ENCODE peak calls at places on chromosomes 2 and 18, in nine cellular contexts. One of them, this sample, is unnamed.

GRCh38 chr2:149902104-149902503 is 314.5 kb upstream of the MMADHC start:
- DNase-seq in fibroblast of pulmonary artery: peak
- DNase-seq in neural progenitor cell: no peak
- DNase-seq in H1: no peak
- DNase-seq in IMR-90: no peak
- DNase-seq in progenitor cell of endocrine pancreas: no peak
- DNase-seq in H9: no peak
- DNase-seq in A549: no peak
- DNase-seq in WERI-Rb-1: no peak
- DNase-seq in this sample: no peak

GRCh38 chr2:85457877-85458316 is 39.4 kb downstream of the SH2D6 start:
- DNase-seq in IMR-90: no peak
- DNase-seq in fibroblast of pulmonary artery: no peak
- DNase-seq in neural progenitor cell: no peak
- DNase-seq in A549: peak
- DNase-seq in WERI-Rb-1: no peak
- DNase-seq in H1: no peak
- DNase-seq in H9: no peak
- DNase-seq in progenitor cell of endocrine pancreas: no peak
- DNase-seq in this sample: no peak

GRCh38 chr18:9804517-9805104 is 81.2 kb upstream of the TXNDC2 start:
- DNase-seq in H9: no peak
- DNase-seq in A549: no peak
- DNase-seq in progenitor cell of endocrine pancreas: no peak
- DNase-seq in IMR-90: no peak
- DNase-seq in H1: no peak
- DNase-seq in neural progenitor cell: no peak
- DNase-seq in WERI-Rb-1: no peak
- DNase-seq in fibroblast of pulmonary artery: no peak
- DNase-seq in this sample: no peak

GRCh38 chr2:101349893-101350662 is 37.2 kb downstream of the CREG2 start:
- DNase-seq in fibroblast of pulmonary artery: peak
- DNase-seq in IMR-90: peak
- DNase-seq in neural progenitor cell: no peak
- DNase-seq in H9: no peak
- DNase-seq in A549: peak
- DNase-seq in WERI-Rb-1: no peak
- DNase-seq in progenitor cell of endocrine pancreas: no peak
- DNase-seq in H1: no peak
- DNase-seq in this sample: peak

GRCh38 chr2:199757466-199757865 is 93.5 kb downstream of the FTCDNL1 start:
- DNase-seq in A549: no peak
- DNase-seq in H9: no peak
- DNase-seq in fibroblast of pulmonary artery: peak
- DNase-seq in neural progenitor cell: no peak
- DNase-seq in H1: no peak
- DNase-seq in WERI-Rb-1: no peak
- DNase-seq in IMR-90: no peak
- DNase-seq in progenitor cell of endocrine pancreas: no peak
- DNase-seq in this sample: no peak

GRCh38 chr2:31233216-31233615 is 736 bp upstream of the EHD3 start:
- DNase-seq in fibroblast of pulmonary artery: peak
- DNase-seq in progenitor cell of endocrine pancreas: no peak
- DNase-seq in A549: no peak
- DNase-seq in WERI-Rb-1: no peak
- DNase-seq in IMR-90: no peak
- DNase-seq in H1: no peak
- DNase-seq in neural progenitor cell: no peak
- DNase-seq in H9: peak
- DNase-seq in this sample: no peak

GRCh38 chr2:46296216-46296839 is 879 bp upstream of the EPAS1 start:
- DNase-seq in H9: peak
- DNase-seq in A549: peak
- DNase-seq in IMR-90: no peak
- DNase-seq in H1: no peak
- DNase-seq in neural progenitor cell: peak
- DNase-seq in fibroblast of pulmonary artery: no peak
- DNase-seq in WERI-Rb-1: no peak
- DNase-seq in progenitor cell of endocrine pancreas: no peak
- DNase-seq in this sample: no peak

GRCh38 chr18:62420151-62420512 is 95.0 kb downstream of the TNFRSF11A start:
- DNase-seq in IMR-90: peak
- DNase-seq in progenitor cell of endocrine pancreas: no peak
- DNase-seq in H1: no peak
- DNase-seq in H9: no peak
- DNase-seq in A549: peak
- DNase-seq in neural progenitor cell: no peak
- DNase-seq in fibroblast of pulmonary artery: peak
- DNase-seq in WERI-Rb-1: no peak
- DNase-seq in this sample: no peak

GRCh38 chr18:23250893-23251656 is 115.8 kb downstream of the CABLES1 start:
- DNase-seq in progenitor cell of endocrine pancreas: no peak
- DNase-seq in H1: no peak
- DNase-seq in IMR-90: no peak
- DNase-seq in WERI-Rb-1: no peak
- DNase-seq in neural progenitor cell: no peak
- DNase-seq in H9: no peak
- DNase-seq in fibroblast of pulmonary artery: peak
- DNase-seq in A549: no peak
- DNase-seq in this sample: no peak

GRCh38 chr2:168738057-168738456 is 64.4 kb upstream of the NOSTRIN start:
- DNase-seq in H9: no peak
- DNase-seq in WERI-Rb-1: no peak
- DNase-seq in A549: no peak
- DNase-seq in H1: no peak
- DNase-seq in neural progenitor cell: no peak
- DNase-seq in progenitor cell of endocrine pancreas: no peak
- DNase-seq in fibroblast of pulmonary artery: no peak
- DNase-seq in IMR-90: no peak
- DNase-seq in this sample: no peak

GRCh38 chr2:110997646-110998045 is 123.1 kb upstream of the BCL2L11 start:
- DNase-seq in H9: no peak
- DNase-seq in neural progenitor cell: no peak
- DNase-seq in fibroblast of pulmonary artery: no peak
- DNase-seq in A549: no peak
- DNase-seq in progenitor cell of endocrine pancreas: no peak
- DNase-seq in IMR-90: no peak
- DNase-seq in H1: no peak
- DNase-seq in WERI-Rb-1: no peak
- DNase-seq in this sample: no peak

GRCh38 chr2:196601430-196602306 is 37.8 kb upstream of the CCDC150 start:
- DNase-seq in H1: no peak
- DNase-seq in neural progenitor cell: no peak
- DNase-seq in H9: no peak
- DNase-seq in IMR-90: peak
- DNase-seq in A549: peak
- DNase-seq in progenitor cell of endocrine pancreas: no peak
- DNase-seq in WERI-Rb-1: peak
- DNase-seq in fibroblast of pulmonary artery: peak
- DNase-seq in this sample: peak

GRCh38 chr2:217367464-217367863 is 507.6 kb upstream of the TNP1 start:
- DNase-seq in WERI-Rb-1: no peak
- DNase-seq in progenitor cell of endocrine pancreas: no peak
- DNase-seq in A549: peak
- DNase-seq in fibroblast of pulmonary artery: no peak
- DNase-seq in H9: no peak
- DNase-seq in H1: no peak
- DNase-seq in neural progenitor cell: no peak
- DNase-seq in IMR-90: peak
- DNase-seq in this sample: peak

GRCh38 chr2:53422979-53423378 is 344.6 kb upstream of the CHAC2 start:
- DNase-seq in fibroblast of pulmonary artery: peak
- DNase-seq in neural progenitor cell: peak
- DNase-seq in WERI-Rb-1: peak
- DNase-seq in H1: peak
- DNase-seq in progenitor cell of endocrine pancreas: no peak
- DNase-seq in H9: peak
- DNase-seq in A549: peak
- DNase-seq in IMR-90: peak
- DNase-seq in this sample: no peak

GRCh38 chr2:172976076-172976579 is 99.5 kb upstream of the MAP3K20 start:
- DNase-seq in H1: no peak
- DNase-seq in A549: no peak
- DNase-seq in WERI-Rb-1: no peak
- DNase-seq in H9: no peak
- DNase-seq in progenitor cell of endocrine pancreas: no peak
- DNase-seq in IMR-90: no peak
- DNase-seq in fibroblast of pulmonary artery: no peak
- DNase-seq in neural progenitor cell: no peak
- DNase-seq in this sample: no peak

GRCh38 chr2:16588565-16588964 is 77.1 kb downstream of the CYRIA start:
- DNase-seq in neural progenitor cell: peak
- DNase-seq in IMR-90: no peak
- DNase-seq in H1: no peak
- DNase-seq in progenitor cell of endocrine pancreas: no peak
- DNase-seq in fibroblast of pulmonary artery: peak
- DNase-seq in WERI-Rb-1: no peak
- DNase-seq in A549: no peak
- DNase-seq in H9: no peak
- DNase-seq in this sample: no peak

GRCh38 chr2:206801417-206801772 is 36.0 kb downstream of the FASTKD2 start:
- DNase-seq in fibroblast of pulmonary artery: no peak
- DNase-seq in neural progenitor cell: peak
- DNase-seq in H1: no peak
- DNase-seq in progenitor cell of endocrine pancreas: no peak
- DNase-seq in IMR-90: no peak
- DNase-seq in WERI-Rb-1: no peak
- DNase-seq in H9: no peak
- DNase-seq in A549: no peak
- DNase-seq in this sample: no peak

GRCh38 chr2:529425-529824 is 147.8 kb downstream of the TMEM18 start:
- DNase-seq in H9: no peak
- DNase-seq in WERI-Rb-1: peak
- DNase-seq in progenitor cell of endocrine pancreas: no peak
- DNase-seq in neural progenitor cell: peak
- DNase-seq in IMR-90: peak
- DNase-seq in H1: no peak
- DNase-seq in fibroblast of pulmonary artery: peak
- DNase-seq in A549: peak
- DNase-seq in this sample: no peak

GRCh38 chr2:218432676-218433365 is 13.9 kb downstream of the VIL1 start:
- DNase-seq in H1: no peak
- DNase-seq in fibroblast of pulmonary artery: no peak
- DNase-seq in WERI-Rb-1: no peak
- DNase-seq in progenitor cell of endocrine pancreas: no peak
- DNase-seq in IMR-90: no peak
- DNase-seq in H9: no peak
- DNase-seq in A549: no peak
- DNase-seq in neural progenitor cell: no peak
- DNase-seq in this sample: no peak

GRCh38 chr2:27303093-27304025 is 4.9 kb downstream of the UCN start:
- DNase-seq in H9: no peak
- DNase-seq in fibroblast of pulmonary artery: peak
- DNase-seq in WERI-Rb-1: peak
- DNase-seq in A549: peak
- DNase-seq in IMR-90: peak
- DNase-seq in H1: no peak
- DNase-seq in progenitor cell of endocrine pancreas: no peak
- DNase-seq in neural progenitor cell: peak
- DNase-seq in this sample: no peak

GRCh38 chr18:11398625-11399024 is 210.8 kb upstream of the SLC35G4 start:
- DNase-seq in progenitor cell of endocrine pancreas: no peak
- DNase-seq in H9: no peak
- DNase-seq in IMR-90: peak
- DNase-seq in H1: no peak
- DNase-seq in neural progenitor cell: no peak
- DNase-seq in fibroblast of pulmonary artery: peak
- DNase-seq in A549: no peak
- DNase-seq in WERI-Rb-1: no peak
- DNase-seq in this sample: no peak
- TF ChIP-seq CTCF in progenitor cell of endocrine pancreas: peak
- TF ChIP-seq CTCF in H9: peak
- TF ChIP-seq CTCF in IMR-90: peak
- TF ChIP-seq CTCF in H1: no peak
- TF ChIP-seq CTCF in neural progenitor cell: peak
- TF ChIP-seq CTCF in fibroblast of pulmonary artery: peak
- TF ChIP-seq CTCF in A549: no peak
- TF ChIP-seq CTCF in WERI-Rb-1: no peak
- TF ChIP-seq CTCF in this sample: peak

GRCh38 chr2:171159326-171160118 is 1.2 kb downstream of the TLK1 start:
- DNase-seq in neural progenitor cell: peak
- DNase-seq in IMR-90: peak
- DNase-seq in WERI-Rb-1: peak
- DNase-seq in fibroblast of pulmonary artery: peak
- DNase-seq in A549: peak
- DNase-seq in progenitor cell of endocrine pancreas: peak
- DNase-seq in H1: no peak
- DNase-seq in H9: peak
- DNase-seq in this sample: peak
- TF ChIP-seq CTCF in neural progenitor cell: peak
- TF ChIP-seq CTCF in IMR-90: peak
- TF ChIP-seq CTCF in WERI-Rb-1: peak
- TF ChIP-seq CTCF in fibroblast of pulmonary artery: peak
- TF ChIP-seq CTCF in A549: peak
- TF ChIP-seq CTCF in progenitor cell of endocrine pancreas: peak
- TF ChIP-seq CTCF in H1: no peak
- TF ChIP-seq CTCF in H9: peak
- TF ChIP-seq CTCF in this sample: peak

GRCh38 chr18:44502221-44502620 is 178.5 kb upstream of the SETBP1 start:
- DNase-seq in progenitor cell of endocrine pancreas: no peak
- DNase-seq in WERI-Rb-1: no peak
- DNase-seq in neural progenitor cell: no peak
- DNase-seq in H9: no peak
- DNase-seq in IMR-90: no peak
- DNase-seq in A549: no peak
- DNase-seq in H1: no peak
- DNase-seq in fibroblast of pulmonary artery: no peak
- DNase-seq in this sample: no peak
- TF ChIP-seq CTCF in progenitor cell of endocrine pancreas: no peak
- TF ChIP-seq CTCF in WERI-Rb-1: no peak
- TF ChIP-seq CTCF in neural progenitor cell: no peak
- TF ChIP-seq CTCF in H9: no peak
- TF ChIP-seq CTCF in IMR-90: no peak
- TF ChIP-seq CTCF in A549: no peak
- TF ChIP-seq CTCF in H1: no peak
- TF ChIP-seq CTCF in fibroblast of pulmonary artery: no peak
- TF ChIP-seq CTCF in this sample: no peak

DNA sequence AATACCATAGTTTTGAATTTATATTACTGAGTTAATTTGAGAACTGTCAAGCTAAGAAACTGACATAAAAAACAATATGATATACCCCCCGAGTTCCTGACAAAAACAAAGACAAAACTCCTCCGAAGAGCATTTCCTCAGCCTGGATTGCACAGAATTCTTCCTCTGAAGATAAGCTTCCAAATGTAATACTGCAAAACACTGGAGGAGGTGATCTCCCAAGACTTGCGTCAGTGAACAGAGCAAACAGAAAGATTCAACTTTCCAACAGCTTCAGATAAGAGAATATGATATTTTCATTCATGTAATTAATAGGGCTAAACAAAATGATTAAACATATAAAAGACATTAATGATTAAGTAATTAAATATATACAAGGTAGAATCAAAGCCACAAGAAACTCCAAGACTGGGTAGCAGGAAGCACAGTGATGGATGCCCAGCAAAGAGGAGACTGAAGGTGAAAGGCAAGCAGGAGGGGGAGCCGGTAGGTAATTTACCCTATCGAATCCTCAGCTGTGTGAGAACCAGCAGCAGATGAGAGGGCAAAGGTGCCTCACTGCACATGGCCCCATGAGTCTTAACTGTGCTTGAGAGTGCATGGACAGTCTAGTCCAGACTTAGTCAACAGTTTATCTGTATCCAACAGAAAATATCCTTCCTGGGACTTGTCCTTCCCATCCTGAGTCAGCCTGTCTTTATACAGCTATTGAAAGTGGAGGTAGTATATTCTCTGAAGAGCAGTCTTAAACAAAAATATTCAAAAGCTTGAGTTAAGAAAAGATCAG is 18.3 kb upstream of the SERPINB3 start:
- DNase-seq in progenitor cell of endocrine pancreas: no peak
- DNase-seq in WERI-Rb-1: no peak
- DNase-seq in fibroblast of pulmonary artery: no peak
- DNase-seq in IMR-90: no peak
- DNase-seq in neural progenitor cell: no peak
- DNase-seq in H9: no peak
- DNase-seq in A549: peak
- DNase-seq in H1: no peak
- DNase-seq in this sample: no peak
- TF ChIP-seq CTCF in progenitor cell of endocrine pancreas: no peak
- TF ChIP-seq CTCF in WERI-Rb-1: no peak
- TF ChIP-seq CTCF in fibroblast of pulmonary artery: no peak
- TF ChIP-seq CTCF in IMR-90: no peak
- TF ChIP-seq CTCF in neural progenitor cell: no peak
- TF ChIP-seq CTCF in H9: no peak
- TF ChIP-seq CTCF in A549: no peak
- TF ChIP-seq CTCF in H1: no peak
- TF ChIP-seq CTCF in this sample: no peak